ENCODE peak calls at places on chromosomes 6 and 20, in ten cellular contexts. J, T, H, K, M, Y, R, A, X and P are unnamed samples.

GRCh38 chr20:17228624-17229061 is 1.8 kb downstream of the PCSK2 start:
- DNase-seq in M (no peak), J (no peak), H (peak), R (no peak), Y (peak), A (no peak), T (no peak), X (no peak), K (no peak), P (no peak)

GRCh38 chr6:113829702-113830058 is 27.5 kb upstream of the MARCKS start:
- DNase-seq in R (no peak), M (no peak), T (no peak), H (no peak), X (no peak), Y (no peak), K (no peak), J (no peak), A (peak), P (no peak)

GRCh38 chr20:55269913-55270312 is 735.4 kb downstream of the CBLN4 start:
- DNase-seq in K (no peak), R (no peak), J (no peak), H (no peak), A (no peak), T (no peak), Y (no peak), X (no peak), M (no peak), P (no peak)

GRCh38 chr6:141264101-141264500 is 868.6 kb upstream of the GJE1 start:
- DNase-seq in H (no peak), R (no peak), Y (no peak), K (peak), A (no peak), J (no peak), T (no peak), M (no peak), X (no peak), P (no peak)

GRCh38 chr6:106187424-106187982 is 101.4 kb downstream of the PRDM1 start:
- DNase-seq in R (no peak), H (no peak), K (no peak), J (no peak), A (no peak), X (no peak), Y (no peak), M (no peak), T (no peak), P (peak)

GRCh38 chr20:10673176-10673830 is 496 bp downstream of the JAG1 start:
- DNase-seq in A (peak), T (no peak), J (peak), K (no peak), X (peak), M (peak), H (peak), Y (peak), R (peak), P (peak)

GRCh38 chr20:53104889-53105288 is 132.7 kb downstream of the TSHZ2 start:
- DNase-seq in Y (no peak), T (no peak), X (no peak), M (no peak), J (no peak), K (no peak), H (no peak), R (no peak), A (no peak), P (no peak)

GRCh38 chr6:133240511-133241087 is 558 bp upstream of the EYA4 start:
- DNase-seq in R (peak), Y (no peak), J (no peak), T (peak), X (no peak), H (peak), M (peak), A (no peak), K (peak), P (no peak)

GRCh38 chr6:16982827-16983226 is 119.0 kb upstream of the STMND1 start:
- DNase-seq in H (no peak), M (no peak), T (no peak), X (no peak), K (no peak), Y (no peak), A (no peak), R (peak), J (no peak), P (no peak)

GRCh38 chr20:45251884-45252571 is 2.3 kb downstream of the SLPI start:
- DNase-seq in H (no peak), M (no peak), Y (no peak), A (no peak), T (no peak), R (no peak), J (no peak), K (no peak), X (no peak), P (no peak)

GRCh38 chr20:63836335-63837133 is 5.5 kb upstream of the ZBTB46 start:
- DNase-seq in A (no peak), H (no peak), X (no peak), R (no peak), J (no peak), M (no peak), Y (no peak), T (no peak), K (no peak), P (no peak)
- TF ChIP-seq CTCF in A (no peak), H (no peak), X (no peak), R (no peak), J (no peak), M (no peak), Y (no peak), T (no peak), K (no peak), P (no peak)

GRCh38 chr6:72084992-72085569 is 198.7 kb downstream of the RIMS1 start:
- DNase-seq in R (peak), H (no peak), X (peak), A (no peak), T (no peak), K (no peak), M (peak), Y (no peak), J (no peak), P (peak)
- TF ChIP-seq CTCF in R (peak), H (no peak), X (peak), A (no peak), T (peak), K (peak), M (peak), Y (no peak), J (peak), P (peak)

GRCh38 chr20:59082077-59082740 is 39.6 kb upstream of the PRELID3B start:
- DNase-seq in Y (no peak), M (no peak), X (no peak), J (no peak), K (peak), A (no peak), H (no peak), T (no peak), R (no peak), P (peak)
- TF ChIP-seq CTCF in Y (no peak), M (no peak), X (peak), J (peak), K (peak), A (peak), H (no peak), T (peak), R (peak), P (peak)

GRCh38 chr6:138203315-138203714 is 15.0 kb downstream of the PBOV1 start:
- DNase-seq in T (no peak), X (no peak), Y (no peak), M (no peak), H (no peak), A (no peak), K (no peak), R (no peak), J (no peak), P (no peak)
- TF ChIP-seq CTCF in T (no peak), X (no peak), Y (no peak), M (no peak), H (no peak), A (no peak), K (no peak), R (no peak), J (no peak), P (no peak)

GRCh38 chr6:129568015-129568414 is 142.0 kb downstream of the ARHGAP18 start:
- DNase-seq in Y (no peak), R (no peak), M (no peak), T (no peak), A (no peak), X (no peak), K (no peak), J (no peak), H (no peak), P (no peak)

GRCh38 chr6:129565331-129565730 is 144.6 kb downstream of the ARHGAP18 start:
- DNase-seq in A (no peak), J (no peak), T (no peak), M (no peak), X (no peak), R (no peak), H (no peak), K (no peak), Y (no peak), P (no peak)

GRCh38 chr6:129567374-129567773 is 142.6 kb downstream of the ARHGAP18 start:
- DNase-seq in A (peak), X (no peak), J (peak), T (peak), K (peak), M (peak), R (no peak), H (no peak), Y (no peak), P (no peak)
- TF ChIP-seq CTCF in A (peak), X (peak), J (peak), T (peak), K (peak), M (peak), R (peak), H (no peak), Y (no peak), P (peak)

GRCh38 chr20:39877792-39878191 is 811.2 kb downstream of the MAFB start:
- DNase-seq in K (no peak), J (no peak), M (no peak), Y (no peak), T (no peak), X (no peak), H (no peak), R (no peak), A (no peak), P (no peak)

GRCh38 chr20:39879296-39879695 is 809.7 kb downstream of the MAFB start:
- DNase-seq in A (no peak), M (no peak), X (no peak), H (no peak), T (no peak), K (no peak), Y (no peak), R (no peak), J (no peak), P (no peak)

GRCh38 chr20:39878321-39878720 is 810.7 kb downstream of the MAFB start:
- DNase-seq in Y (no peak), R (no peak), T (no peak), J (no peak), A (no peak), H (no peak), K (no peak), X (no peak), M (no peak), P (no peak)

GRCh38 chr20:39878809-39879208 is 810.2 kb downstream of the MAFB start:
- DNase-seq in H (no peak), R (no peak), M (no peak), T (no peak), A (no peak), X (no peak), J (no peak), Y (no peak), K (no peak), P (no peak)

DNA sequence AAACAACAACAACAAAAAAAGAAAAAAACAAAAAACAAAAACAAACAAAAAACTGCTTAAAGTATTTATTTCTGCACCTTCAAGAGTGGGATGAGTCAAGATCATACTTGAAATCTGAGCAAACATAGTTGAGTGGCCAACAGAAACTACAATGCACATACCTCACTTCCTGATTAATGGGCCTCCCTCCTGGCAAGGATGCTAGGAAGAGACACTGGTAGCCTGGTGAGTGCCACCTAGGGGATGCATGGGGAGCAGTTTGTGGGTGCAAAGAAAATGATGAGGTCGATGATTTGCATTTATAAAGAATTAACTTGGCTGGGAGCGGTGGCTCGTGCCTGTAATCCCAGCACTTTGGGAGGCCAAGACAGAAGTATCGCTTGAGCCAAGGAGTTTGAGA is 808.1 kb downstream of the MAFB start:
- DNase-seq in A (no peak), H (no peak), T (no peak), X (peak), K (peak), M (no peak), J (no peak), Y (no peak), R (no peak), P (no peak)
- TF ChIP-seq CTCF in A (no peak), H (no peak), T (no peak), X (no peak), K (no peak), M (no peak), J (no peak), Y (no peak), R (peak), P (peak)

GRCh38 chr6:41371461-41371991 is 36.1 kb downstream of the NCR2 start:
- DNase-seq in R (peak), X (peak), J (no peak), Y (peak), K (no peak), M (no peak), H (no peak), T (peak), A (peak), P (no peak)
- TF ChIP-seq CTCF in R (no peak), X (peak), J (no peak), Y (no peak), K (no peak), M (no peak), H (no peak), T (no peak), A (no peak), P (no peak)

GRCh38 chr20:33896509-33896908 is 85.4 kb downstream of the CHMP4B start:
- DNase-seq in M (no peak), Y (no peak), K (no peak), R (no peak), X (no peak), H (no peak), J (no peak), T (no peak), A (no peak), P (no peak)
- TF ChIP-seq CTCF in M (no peak), Y (no peak), K (no peak), R (no peak), X (no peak), H (no peak), J (no peak), T (no peak), A (no peak), P (no peak)

GRCh38 chr20:62850333-62850974 is 11.2 kb downstream of the TCFL5 start:
- DNase-seq in Y (no peak), H (no peak), M (no peak), R (no peak), X (no peak), J (no peak), K (no peak), T (no peak), A (no peak), P (no peak)
- TF ChIP-seq CTCF in Y (no peak), H (no peak), M (no peak), R (no peak), X (no peak), J (no peak), K (no peak), T (no peak), A (no peak), P (no peak)

GRCh38 chr6:107655245-107655644 is 165.3 kb downstream of the SOBP start:
- DNase-seq in H (no peak), R (peak), A (no peak), X (peak), K (no peak), T (no peak), J (peak), M (no peak), Y (no peak), P (peak)
- TF ChIP-seq CTCF in H (no peak), R (peak), A (no peak), X (peak), K (no peak), T (peak), J (peak), M (no peak), Y (peak), P (peak)